ENCODE peak calls at places on chromosomes 1 and 21, in five cellular contexts. One of them, this sample, is unnamed.

GRCh38 chr21:31180256-31181088 is 142.2 kb upstream of the KRTAP19-8 start:
- DNase-seq in OCI-LY7: peak
- DNase-seq in GM06990: no peak
- DNase-seq in GM13977: peak
- DNase-seq in foreskin fibroblast: peak
- DNase-seq in this sample: no peak

GRCh38 chr1:37478451-37478871 is 4.1 kb downstream of the ZC3H12A start:
- DNase-seq in OCI-LY7: no peak
- DNase-seq in GM06990: no peak
- DNase-seq in GM13977: no peak
- DNase-seq in foreskin fibroblast: peak
- DNase-seq in this sample: no peak

GRCh38 chr1:42962641-42963377 is 4.1 kb upstream of the SLC2A1 start:
- DNase-seq in OCI-LY7: no peak
- DNase-seq in GM06990: no peak
- DNase-seq in GM13977: no peak
- DNase-seq in foreskin fibroblast: peak
- DNase-seq in this sample: no peak

GRCh38 chr1:182702826-182703524 is 18.6 kb upstream of the RGS8 start:
- DNase-seq in OCI-LY7: no peak
- DNase-seq in GM06990: no peak
- DNase-seq in GM13977: no peak
- DNase-seq in foreskin fibroblast: no peak
- DNase-seq in this sample: no peak

GRCh38 chr1:143698016-143698415 is 273.8 kb downstream of the FAM72C start:
- DNase-seq in OCI-LY7: peak
- DNase-seq in GM06990: peak
- DNase-seq in GM13977: no peak
- DNase-seq in foreskin fibroblast: no peak
- DNase-seq in this sample: no peak

GRCh38 chr1:212315907-212316306 is 30.7 kb downstream of the PPP2R5A start:
- DNase-seq in OCI-LY7: peak
- DNase-seq in GM06990: no peak
- DNase-seq in GM13977: no peak
- DNase-seq in foreskin fibroblast: peak
- DNase-seq in this sample: no peak

GRCh38 chr1:84774674-84775548 is 84.7 kb upstream of the SSX2IP start:
- DNase-seq in OCI-LY7: no peak
- DNase-seq in GM06990: no peak
- DNase-seq in GM13977: no peak
- DNase-seq in foreskin fibroblast: no peak
- DNase-seq in this sample: no peak

GRCh38 chr1:67441183-67441582 is 11.0 kb upstream of the SERBP1 start:
- DNase-seq in OCI-LY7: peak
- DNase-seq in GM06990: no peak
- DNase-seq in GM13977: no peak
- DNase-seq in foreskin fibroblast: peak
- DNase-seq in this sample: no peak

GRCh38 chr1:243253211-243253926 is 1.7 kb downstream of the CEP170 start:
- DNase-seq in OCI-LY7: peak
- DNase-seq in GM06990: no peak
- DNase-seq in GM13977: no peak
- DNase-seq in foreskin fibroblast: peak
- DNase-seq in this sample: no peak

GRCh38 chr1:214934035-214934434 is 148.5 kb upstream of the KCNK2 start:
- DNase-seq in OCI-LY7: no peak
- DNase-seq in GM06990: no peak
- DNase-seq in GM13977: no peak
- DNase-seq in foreskin fibroblast: no peak
- DNase-seq in this sample: no peak

GRCh38 chr1:90605070-90605469 is 112.0 kb downstream of the BARHL2 start:
- DNase-seq in OCI-LY7: no peak
- DNase-seq in GM06990: no peak
- DNase-seq in GM13977: no peak
- DNase-seq in foreskin fibroblast: no peak
- DNase-seq in this sample: no peak

GRCh38 chr1:232380131-232380530 is 249.8 kb downstream of the SIPA1L2 start:
- DNase-seq in OCI-LY7: no peak
- DNase-seq in GM06990: no peak
- DNase-seq in GM13977: no peak
- DNase-seq in foreskin fibroblast: no peak
- DNase-seq in this sample: no peak

GRCh38 chr1:180310095-180310494 is 80.0 kb downstream of the LHX4 start:
- DNase-seq in OCI-LY7: no peak
- DNase-seq in GM06990: no peak
- DNase-seq in GM13977: no peak
- DNase-seq in foreskin fibroblast: peak
- DNase-seq in this sample: no peak

GRCh38 chr1:99441234-99442095 is 177.2 kb downstream of the PLPPR4 start:
- DNase-seq in OCI-LY7: no peak
- DNase-seq in GM06990: no peak
- DNase-seq in GM13977: no peak
- DNase-seq in foreskin fibroblast: peak
- DNase-seq in this sample: no peak

GRCh38 chr1:39103321-39104157 is 77.4 kb downstream of the NDUFS5 start:
- DNase-seq in OCI-LY7: no peak
- DNase-seq in GM06990: no peak
- DNase-seq in GM13977: no peak
- DNase-seq in foreskin fibroblast: peak
- DNase-seq in this sample: no peak

GRCh38 chr1:43272576-43273571 is 3.1 kb downstream of the TMEM125 start:
- DNase-seq in OCI-LY7: no peak
- DNase-seq in GM06990: no peak
- DNase-seq in GM13977: no peak
- DNase-seq in foreskin fibroblast: no peak
- DNase-seq in this sample: no peak

GRCh38 chr21:45367402-45368351 is 37.3 kb upstream of the COL18A1 start:
- DNase-seq in OCI-LY7: no peak
- DNase-seq in GM06990: no peak
- DNase-seq in GM13977: no peak
- DNase-seq in foreskin fibroblast: peak
- DNase-seq in this sample: no peak

GRCh38 chr21:33998402-33998801 is 75.0 kb upstream of the MRPS6 start:
- DNase-seq in OCI-LY7: no peak
- DNase-seq in GM06990: no peak
- DNase-seq in GM13977: no peak
- DNase-seq in foreskin fibroblast: peak
- DNase-seq in this sample: no peak

GRCh38 chr21:45041351-45041805 is 33.0 kb upstream of the ADARB1 start:
- DNase-seq in OCI-LY7: no peak
- DNase-seq in GM06990: no peak
- DNase-seq in GM13977: no peak
- DNase-seq in foreskin fibroblast: peak
- DNase-seq in this sample: no peak

GRCh38 chr21:36059823-36060158 is 535 bp downstream of the SETD4 start:
- DNase-seq in OCI-LY7: no peak
- DNase-seq in GM06990: no peak
- DNase-seq in GM13977: no peak
- DNase-seq in foreskin fibroblast: no peak
- DNase-seq in this sample: no peak

GRCh38 chr1:94734963-94735899 is 84.9 kb upstream of the SLC44A3 start:
- DNase-seq in OCI-LY7: no peak
- DNase-seq in GM06990: no peak
- DNase-seq in GM13977: no peak
- DNase-seq in foreskin fibroblast: peak
- DNase-seq in this sample: no peak

GRCh38 chr1:73868824-73869223 is 329.2 kb downstream of the LRRIQ3 start:
- DNase-seq in OCI-LY7: no peak
- DNase-seq in GM06990: no peak
- DNase-seq in GM13977: no peak
- DNase-seq in foreskin fibroblast: no peak
- DNase-seq in this sample: no peak

GRCh38 chr21:45533731-45534571 is 8.3 kb downstream of the SLC19A1 start:
- DNase-seq in OCI-LY7: no peak
- DNase-seq in GM06990: no peak
- DNase-seq in GM13977: no peak
- DNase-seq in foreskin fibroblast: no peak
- DNase-seq in this sample: no peak

GRCh38 chr1:119136401-119136800 is 4.1 kb downstream of the WARS2 start:
- DNase-seq in OCI-LY7: no peak
- DNase-seq in GM06990: no peak
- DNase-seq in GM13977: no peak
- DNase-seq in foreskin fibroblast: peak
- DNase-seq in this sample: no peak

GRCh38 chr1:7404046-7404742 is 366.9 kb upstream of the VAMP3 start:
- DNase-seq in OCI-LY7: no peak
- DNase-seq in GM06990: no peak
- DNase-seq in GM13977: no peak
- DNase-seq in foreskin fibroblast: no peak
- DNase-seq in this sample: no peak

GRCh38 chr1:229882621-229883020 is 184.4 kb upstream of the GALNT2 start:
- DNase-seq in OCI-LY7: no peak
- DNase-seq in GM06990: no peak
- DNase-seq in GM13977: no peak
- DNase-seq in foreskin fibroblast: no peak
- DNase-seq in this sample: no peak

GRCh38 chr1:186566140-186566850 is 105.4 kb upstream of the PDC start:
- DNase-seq in OCI-LY7: no peak
- DNase-seq in GM06990: no peak
- DNase-seq in GM13977: no peak
- DNase-seq in foreskin fibroblast: no peak
- DNase-seq in this sample: no peak

GRCh38 chr1:2180297-2181245 is 14.0 kb downstream of the FAAP20 start:
- DNase-seq in OCI-LY7: no peak
- DNase-seq in GM06990: no peak
- DNase-seq in GM13977: no peak
- DNase-seq in foreskin fibroblast: peak
- DNase-seq in this sample: no peak

GRCh38 chr1:221783437-221783836 is 41.5 kb upstream of the DUSP10 start:
- DNase-seq in OCI-LY7: no peak
- DNase-seq in GM06990: no peak
- DNase-seq in GM13977: no peak
- DNase-seq in foreskin fibroblast: no peak
- DNase-seq in this sample: no peak

GRCh38 chr1:42429623-42430022 is 26.2 kb downstream of the ZMYND12 start:
- DNase-seq in OCI-LY7: no peak
- DNase-seq in GM06990: no peak
- DNase-seq in GM13977: no peak
- DNase-seq in foreskin fibroblast: peak
- DNase-seq in this sample: no peak

GRCh38 chr1:218991089-218991488 is 182.6 kb upstream of the LYPLAL1 start:
- DNase-seq in OCI-LY7: no peak
- DNase-seq in GM06990: no peak
- DNase-seq in GM13977: no peak
- DNase-seq in foreskin fibroblast: peak
- DNase-seq in this sample: no peak

GRCh38 chr1:219000005-219000404 is 173.7 kb upstream of the LYPLAL1 start:
- DNase-seq in OCI-LY7: no peak
- DNase-seq in GM06990: no peak
- DNase-seq in GM13977: no peak
- DNase-seq in foreskin fibroblast: no peak
- DNase-seq in this sample: no peak

GRCh38 chr1:218994615-218995014 is 179.1 kb upstream of the LYPLAL1 start:
- DNase-seq in OCI-LY7: no peak
- DNase-seq in GM06990: no peak
- DNase-seq in GM13977: no peak
- DNase-seq in foreskin fibroblast: no peak
- DNase-seq in this sample: no peak

GRCh38 chr1:219000606-219001005 is 173.1 kb upstream of the LYPLAL1 start:
- DNase-seq in OCI-LY7: no peak
- DNase-seq in GM06990: no peak
- DNase-seq in GM13977: no peak
- DNase-seq in foreskin fibroblast: peak
- DNase-seq in this sample: no peak

GRCh38 chr1:218996362-218996761 is 177.3 kb upstream of the LYPLAL1 start:
- DNase-seq in OCI-LY7: no peak
- DNase-seq in GM06990: no peak
- DNase-seq in GM13977: no peak
- DNase-seq in foreskin fibroblast: peak
- DNase-seq in this sample: no peak
- TF ChIP-seq CTCF in OCI-LY7: peak
- TF ChIP-seq CTCF in GM06990: peak
- TF ChIP-seq CTCF in GM13977: no peak
- TF ChIP-seq CTCF in foreskin fibroblast: peak
- TF ChIP-seq CTCF in this sample: no peak

DNA sequence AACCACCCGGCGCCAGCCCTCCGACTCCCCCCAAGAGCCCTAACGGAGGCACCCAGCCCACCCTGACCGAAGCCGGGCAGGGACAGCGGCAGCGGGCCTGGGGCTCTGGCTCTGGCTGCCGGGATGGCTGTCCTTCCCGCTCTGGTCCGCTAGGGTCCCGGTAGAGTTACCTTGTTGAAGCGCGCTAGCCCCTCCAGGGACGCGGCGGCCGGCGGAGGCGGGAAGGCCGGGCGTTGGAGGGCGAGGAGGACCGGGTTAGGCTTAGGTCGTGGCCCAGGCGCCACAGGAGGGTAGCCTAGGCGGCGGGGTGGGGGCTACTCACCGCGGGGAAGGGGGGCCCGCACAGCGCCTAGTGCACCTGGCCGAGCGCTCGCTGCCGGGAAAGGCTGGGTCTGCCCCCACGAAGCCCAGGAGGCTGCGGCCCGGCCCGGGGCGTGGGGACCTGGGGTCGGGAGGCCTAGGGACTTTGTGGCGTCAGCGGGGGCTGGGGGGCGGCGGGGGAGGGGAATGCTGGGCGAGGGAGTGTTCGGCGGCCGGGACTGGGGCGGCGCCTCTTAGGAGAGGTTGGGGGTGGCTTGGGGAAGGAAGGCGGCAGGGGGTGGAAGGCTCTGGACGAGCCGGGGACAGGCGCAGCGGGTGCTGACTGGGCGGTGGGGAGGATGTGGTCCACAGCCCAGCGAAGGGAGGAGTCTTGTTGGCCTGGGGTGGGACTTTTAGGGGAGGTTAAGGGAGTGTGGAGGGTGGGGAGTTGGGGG is at the start of gene TRIM17:
- DNase-seq in OCI-LY7: no peak
- DNase-seq in GM06990: no peak
- DNase-seq in GM13977: peak
- DNase-seq in foreskin fibroblast: peak
- DNase-seq in this sample: no peak
- TF ChIP-seq CTCF in OCI-LY7: no peak
- TF ChIP-seq CTCF in GM06990: no peak
- TF ChIP-seq CTCF in GM13977: no peak
- TF ChIP-seq CTCF in foreskin fibroblast: peak
- TF ChIP-seq CTCF in this sample: no peak

GRCh38 chr1:156416993-156417699 is 48.1 kb downstream of the RHBG start:
- DNase-seq in OCI-LY7: no peak
- DNase-seq in GM06990: no peak
- DNase-seq in GM13977: no peak
- DNase-seq in foreskin fibroblast: no peak
- DNase-seq in this sample: no peak
- TF ChIP-seq CTCF in OCI-LY7: no peak
- TF ChIP-seq CTCF in GM06990: no peak
- TF ChIP-seq CTCF in GM13977: no peak
- TF ChIP-seq CTCF in foreskin fibroblast: no peak
- TF ChIP-seq CTCF in this sample: no peak

DNA sequence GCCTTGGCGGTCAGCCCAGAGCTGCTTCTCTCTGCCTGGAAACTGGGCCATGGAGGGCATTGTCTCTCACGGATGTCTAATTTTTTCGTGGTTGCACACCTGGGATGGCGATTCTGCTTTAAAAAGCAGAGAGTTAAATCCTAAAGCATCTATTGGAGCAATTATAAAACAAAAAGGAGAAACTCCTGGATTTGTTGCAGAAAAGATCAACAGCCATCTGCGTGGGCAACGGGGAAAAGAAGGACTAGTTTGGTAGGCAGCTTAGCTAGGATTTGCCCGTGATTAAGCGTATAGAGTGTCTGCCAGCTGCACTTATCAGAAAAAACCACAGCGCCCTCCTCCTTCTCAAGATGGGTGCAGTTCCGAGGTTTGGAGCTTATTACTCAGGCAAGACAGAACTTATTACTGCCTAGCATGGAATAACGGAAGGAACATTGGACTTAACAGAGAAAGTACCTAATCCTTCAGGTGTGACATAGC is 524 bp upstream of the SLC25A24 start:
- DNase-seq in OCI-LY7: peak
- DNase-seq in GM06990: no peak
- DNase-seq in GM13977: peak
- DNase-seq in foreskin fibroblast: peak
- DNase-seq in this sample: no peak
- TF ChIP-seq CTCF in OCI-LY7: peak
- TF ChIP-seq CTCF in GM06990: no peak
- TF ChIP-seq CTCF in GM13977: peak
- TF ChIP-seq CTCF in foreskin fibroblast: peak
- TF ChIP-seq CTCF in this sample: no peak